ENCODE peak calls at places on chromosome 6, in nine cellular contexts. F, D, X, G, S, R, P, J and Y are unnamed samples.

GRCh38 chr6:33742092-33742491 is 4.6 kb downstream of the IP6K3 start:
- DNase-seq in J (no peak), P (no peak), S (no peak), R (no peak), X (no peak), D (no peak), F (no peak), G (no peak), Y (no peak)

GRCh38 chr6:65642776-65643175 is 64.2 kb downstream of the EYS start:
- DNase-seq in J (no peak), G (no peak), S (no peak), R (no peak), X (no peak), P (no peak), D (no peak), F (no peak), Y (no peak)

GRCh38 chr6:16130932-16131387 is 2.1 kb downstream of the MYLIP start:
- DNase-seq in X (no peak), P (peak), J (peak), G (peak), F (no peak), R (no peak), D (peak), S (no peak), Y (peak)

GRCh38 chr6:155078331-155078745 is 83.2 kb downstream of the TIAM2 start:
- DNase-seq in G (no peak), D (peak), S (no peak), J (no peak), R (no peak), F (no peak), P (no peak), X (no peak), Y (no peak)

GRCh38 chr6:22149081-22149480 is 147.8 kb downstream of the PRL start:
- DNase-seq in G (no peak), D (no peak), R (peak), P (no peak), X (no peak), F (no peak), J (no peak), S (no peak), Y (no peak)

GRCh38 chr6:151381722-151382121 is 9.6 kb downstream of the ZBTB2 start:
- DNase-seq in F (no peak), J (no peak), D (no peak), S (no peak), R (no peak), X (no peak), P (no peak), G (no peak), Y (no peak)

GRCh38 chr6:36907781-36908180 is 22.0 kb downstream of the C6orf89 start:
- DNase-seq in D (no peak), R (peak), S (no peak), P (no peak), J (no peak), X (no peak), G (no peak), F (no peak), Y (no peak)

GRCh38 chr6:52410979-52411378 is 9.2 kb upstream of the EFHC1 start:
- DNase-seq in P (no peak), G (no peak), F (no peak), X (no peak), S (no peak), D (no peak), R (no peak), J (no peak), Y (no peak)

GRCh38 chr6:18595774-18596528 is 208.8 kb downstream of the RNF144B start:
- DNase-seq in F (peak), J (peak), X (no peak), D (peak), S (peak), P (peak), G (peak), R (peak), Y (peak)

GRCh38 chr6:170049641-170050491 is 241.0 kb downstream of the DLL1 start:
- DNase-seq in G (no peak), J (no peak), S (no peak), P (peak), F (no peak), D (peak), R (peak), X (peak), Y (no peak)

GRCh38 chr6:42929928-42930360 is 664 bp downstream of the CNPY3 start:
- DNase-seq in F (no peak), R (peak), J (peak), S (no peak), P (peak), D (peak), G (peak), X (peak), Y (peak)

GRCh38 chr6:56051199-56051598 is 175.8 kb upstream of the BMP5 start:
- DNase-seq in D (no peak), X (no peak), F (no peak), G (no peak), R (no peak), P (no peak), J (no peak), S (no peak), Y (no peak)

GRCh38 chr6:149962461-149963211 is 1.1 kb upstream of the ULBP1 start:
- DNase-seq in D (no peak), P (no peak), G (no peak), R (no peak), J (no peak), X (no peak), S (no peak), F (peak), Y (no peak)